ENCODE peak calls at places on chromosomes 2 and 18, in ten cellular contexts. One of them, this sample, is unnamed.

GRCh38 chr2:63544017-63544627 is 44.2 kb downstream of the WDPCP start:
- DNase-seq in GM13976: peak
- DNase-seq in GM06990: no peak
- DNase-seq in esophagus squamous epithelium: no peak
- DNase-seq in activated naive CD4-positive, alpha-beta T cell treated with Interleukin-2 at 50 U/mL for 16 hours: no peak
- DNase-seq in fibroblast of the conjunctiva: no peak
- DNase-seq in RKO: peak
- DNase-seq in activated CD8-positive, alpha-beta T cell treated with anti-CD3 and anti-CD28 coated beads for 36 hours: no peak
- DNase-seq in suprapubic skin: no peak
- DNase-seq in OCI-LY7: peak
- DNase-seq in this sample: peak

GRCh38 chr2:42788478-42788793 is 3.9 kb downstream of the HAAO start:
- DNase-seq in GM13976: no peak
- DNase-seq in GM06990: no peak
- DNase-seq in esophagus squamous epithelium: no peak
- DNase-seq in activated naive CD4-positive, alpha-beta T cell treated with Interleukin-2 at 50 U/mL for 16 hours: no peak
- DNase-seq in fibroblast of the conjunctiva: no peak
- DNase-seq in RKO: no peak
- DNase-seq in activated CD8-positive, alpha-beta T cell treated with anti-CD3 and anti-CD28 coated beads for 36 hours: no peak
- DNase-seq in suprapubic skin: no peak
- DNase-seq in OCI-LY7: no peak
- DNase-seq in this sample: no peak

GRCh38 chr2:234682492-234683228 is 185.8 kb upstream of the ARL4C start:
- DNase-seq in GM13976: no peak
- DNase-seq in GM06990: no peak
- DNase-seq in esophagus squamous epithelium: no peak
- DNase-seq in activated naive CD4-positive, alpha-beta T cell treated with Interleukin-2 at 50 U/mL for 16 hours: no peak
- DNase-seq in fibroblast of the conjunctiva: no peak
- DNase-seq in RKO: no peak
- DNase-seq in activated CD8-positive, alpha-beta T cell treated with anti-CD3 and anti-CD28 coated beads for 36 hours: no peak
- DNase-seq in suprapubic skin: no peak
- DNase-seq in OCI-LY7: no peak
- DNase-seq in this sample: peak

GRCh38 chr2:99818842-99819241 is 323.5 kb downstream of the AFF3 start:
- DNase-seq in GM13976: no peak
- DNase-seq in GM06990: no peak
- DNase-seq in esophagus squamous epithelium: no peak
- DNase-seq in activated naive CD4-positive, alpha-beta T cell treated with Interleukin-2 at 50 U/mL for 16 hours: no peak
- DNase-seq in fibroblast of the conjunctiva: peak
- DNase-seq in RKO: peak
- DNase-seq in activated CD8-positive, alpha-beta T cell treated with anti-CD3 and anti-CD28 coated beads for 36 hours: no peak
- DNase-seq in suprapubic skin: no peak
- DNase-seq in OCI-LY7: peak
- DNase-seq in this sample: peak

GRCh38 chr2:238169708-238170251 is 11.0 kb downstream of the ERFE start:
- DNase-seq in GM13976: no peak
- DNase-seq in GM06990: no peak
- DNase-seq in esophagus squamous epithelium: no peak
- DNase-seq in activated naive CD4-positive, alpha-beta T cell treated with Interleukin-2 at 50 U/mL for 16 hours: no peak
- DNase-seq in fibroblast of the conjunctiva: peak
- DNase-seq in RKO: peak
- DNase-seq in activated CD8-positive, alpha-beta T cell treated with anti-CD3 and anti-CD28 coated beads for 36 hours: no peak
- DNase-seq in suprapubic skin: no peak
- DNase-seq in OCI-LY7: peak
- DNase-seq in this sample: peak

GRCh38 chr2:73175663-73176204 is 26.6 kb upstream of the NOTO start:
- DNase-seq in GM13976: peak
- DNase-seq in GM06990: peak
- DNase-seq in esophagus squamous epithelium: no peak
- DNase-seq in activated naive CD4-positive, alpha-beta T cell treated with Interleukin-2 at 50 U/mL for 16 hours: peak
- DNase-seq in fibroblast of the conjunctiva: peak
- DNase-seq in RKO: no peak
- DNase-seq in activated CD8-positive, alpha-beta T cell treated with anti-CD3 and anti-CD28 coated beads for 36 hours: peak
- DNase-seq in suprapubic skin: peak
- DNase-seq in OCI-LY7: no peak
- DNase-seq in this sample: no peak

GRCh38 chr2:234632527-234633391 is 135.9 kb upstream of the ARL4C start:
- DNase-seq in GM13976: no peak
- DNase-seq in GM06990: no peak
- DNase-seq in esophagus squamous epithelium: no peak
- DNase-seq in activated naive CD4-positive, alpha-beta T cell treated with Interleukin-2 at 50 U/mL for 16 hours: no peak
- DNase-seq in fibroblast of the conjunctiva: peak
- DNase-seq in RKO: no peak
- DNase-seq in activated CD8-positive, alpha-beta T cell treated with anti-CD3 and anti-CD28 coated beads for 36 hours: no peak
- DNase-seq in suprapubic skin: no peak
- DNase-seq in OCI-LY7: no peak
- DNase-seq in this sample: no peak

GRCh38 chr2:239644016-239644415 is 243.2 kb upstream of the HDAC4 start:
- DNase-seq in GM13976: no peak
- DNase-seq in GM06990: no peak
- DNase-seq in esophagus squamous epithelium: no peak
- DNase-seq in activated naive CD4-positive, alpha-beta T cell treated with Interleukin-2 at 50 U/mL for 16 hours: no peak
- DNase-seq in fibroblast of the conjunctiva: no peak
- DNase-seq in RKO: peak
- DNase-seq in activated CD8-positive, alpha-beta T cell treated with anti-CD3 and anti-CD28 coated beads for 36 hours: peak
- DNase-seq in suprapubic skin: no peak
- DNase-seq in OCI-LY7: no peak
- DNase-seq in this sample: no peak

GRCh38 chr2:196849895-196850294 is 40.7 kb upstream of the C2orf66 start:
- DNase-seq in GM13976: no peak
- DNase-seq in GM06990: no peak
- DNase-seq in esophagus squamous epithelium: no peak
- DNase-seq in activated naive CD4-positive, alpha-beta T cell treated with Interleukin-2 at 50 U/mL for 16 hours: no peak
- DNase-seq in fibroblast of the conjunctiva: peak
- DNase-seq in RKO: peak
- DNase-seq in activated CD8-positive, alpha-beta T cell treated with anti-CD3 and anti-CD28 coated beads for 36 hours: no peak
- DNase-seq in suprapubic skin: no peak
- DNase-seq in OCI-LY7: peak
- DNase-seq in this sample: peak

GRCh38 chr2:106350980-106351379 is 117.2 kb downstream of the RGPD3 start:
- DNase-seq in GM13976: no peak
- DNase-seq in GM06990: no peak
- DNase-seq in esophagus squamous epithelium: no peak
- DNase-seq in activated naive CD4-positive, alpha-beta T cell treated with Interleukin-2 at 50 U/mL for 16 hours: no peak
- DNase-seq in fibroblast of the conjunctiva: no peak
- DNase-seq in RKO: no peak
- DNase-seq in activated CD8-positive, alpha-beta T cell treated with anti-CD3 and anti-CD28 coated beads for 36 hours: no peak
- DNase-seq in suprapubic skin: no peak
- DNase-seq in OCI-LY7: no peak
- DNase-seq in this sample: no peak

GRCh38 chr2:209937893-209938292 is 64.5 kb upstream of the RPE start:
- DNase-seq in GM13976: no peak
- DNase-seq in GM06990: no peak
- DNase-seq in esophagus squamous epithelium: no peak
- DNase-seq in activated naive CD4-positive, alpha-beta T cell treated with Interleukin-2 at 50 U/mL for 16 hours: no peak
- DNase-seq in fibroblast of the conjunctiva: no peak
- DNase-seq in RKO: no peak
- DNase-seq in activated CD8-positive, alpha-beta T cell treated with anti-CD3 and anti-CD28 coated beads for 36 hours: no peak
- DNase-seq in suprapubic skin: no peak
- DNase-seq in OCI-LY7: no peak
- DNase-seq in this sample: no peak

GRCh38 chr2:201279079-201279478 is 18.7 kb downstream of the CASP8 start:
- DNase-seq in GM13976: no peak
- DNase-seq in GM06990: no peak
- DNase-seq in esophagus squamous epithelium: no peak
- DNase-seq in activated naive CD4-positive, alpha-beta T cell treated with Interleukin-2 at 50 U/mL for 16 hours: no peak
- DNase-seq in fibroblast of the conjunctiva: no peak
- DNase-seq in RKO: no peak
- DNase-seq in activated CD8-positive, alpha-beta T cell treated with anti-CD3 and anti-CD28 coated beads for 36 hours: no peak
- DNase-seq in suprapubic skin: no peak
- DNase-seq in OCI-LY7: no peak
- DNase-seq in this sample: no peak

GRCh38 chr2:231707625-231708049 is 688 bp upstream of the PTMA start:
- DNase-seq in GM13976: no peak
- DNase-seq in GM06990: peak
- DNase-seq in esophagus squamous epithelium: peak
- DNase-seq in activated naive CD4-positive, alpha-beta T cell treated with Interleukin-2 at 50 U/mL for 16 hours: peak
- DNase-seq in fibroblast of the conjunctiva: no peak
- DNase-seq in RKO: no peak
- DNase-seq in activated CD8-positive, alpha-beta T cell treated with anti-CD3 and anti-CD28 coated beads for 36 hours: peak
- DNase-seq in suprapubic skin: peak
- DNase-seq in OCI-LY7: no peak
- DNase-seq in this sample: no peak

GRCh38 chr2:29573147-29573546 is 348.2 kb downstream of the ALK start:
- DNase-seq in GM13976: no peak
- DNase-seq in GM06990: no peak
- DNase-seq in esophagus squamous epithelium: no peak
- DNase-seq in activated naive CD4-positive, alpha-beta T cell treated with Interleukin-2 at 50 U/mL for 16 hours: no peak
- DNase-seq in fibroblast of the conjunctiva: no peak
- DNase-seq in RKO: no peak
- DNase-seq in activated CD8-positive, alpha-beta T cell treated with anti-CD3 and anti-CD28 coated beads for 36 hours: no peak
- DNase-seq in suprapubic skin: no peak
- DNase-seq in OCI-LY7: no peak
- DNase-seq in this sample: no peak

GRCh38 chr18:21740724-21741510 is at the start of gene MIB1:
- DNase-seq in GM13976: peak
- DNase-seq in GM06990: peak
- DNase-seq in esophagus squamous epithelium: peak
- DNase-seq in activated naive CD4-positive, alpha-beta T cell treated with Interleukin-2 at 50 U/mL for 16 hours: no peak
- DNase-seq in fibroblast of the conjunctiva: no peak
- DNase-seq in RKO: no peak
- DNase-seq in activated CD8-positive, alpha-beta T cell treated with anti-CD3 and anti-CD28 coated beads for 36 hours: no peak
- DNase-seq in suprapubic skin: peak
- DNase-seq in OCI-LY7: peak
- DNase-seq in this sample: peak

GRCh38 chr2:120907822-120908221 is 172.2 kb downstream of the GLI2 start:
- DNase-seq in GM13976: no peak
- DNase-seq in GM06990: no peak
- DNase-seq in esophagus squamous epithelium: no peak
- DNase-seq in activated naive CD4-positive, alpha-beta T cell treated with Interleukin-2 at 50 U/mL for 16 hours: no peak
- DNase-seq in fibroblast of the conjunctiva: no peak
- DNase-seq in RKO: no peak
- DNase-seq in activated CD8-positive, alpha-beta T cell treated with anti-CD3 and anti-CD28 coated beads for 36 hours: no peak
- DNase-seq in suprapubic skin: no peak
- DNase-seq in OCI-LY7: no peak
- DNase-seq in this sample: no peak